ENCODE peak calls at places on chromosomes 12 and 14, in five cellular contexts. K, J, F, B and I are unnamed samples.

GRCh38 chr12:113128802-113129663 is 6.5 kb downstream of the RASAL1 start:
- DNase-seq in K (no peak), J (no peak), F (no peak), B (no peak), I (no peak)

GRCh38 chr14:39812532-39813320 is 380.5 kb upstream of the FBXO33 start:
- DNase-seq in K (no peak), J (no peak), F (no peak), B (no peak), I (no peak)

GRCh38 chr14:51039285-51039684 is 55.6 kb downstream of the TRIM9 start:
- DNase-seq in K (no peak), J (no peak), F (no peak), B (no peak), I (no peak)

GRCh38 chr12:91846466-91847055 is 299.1 kb downstream of the BTG1 start:
- DNase-seq in K (no peak), J (peak; percentile 8), F (no peak), B (peak; percentile 3), I (no peak)

GRCh38 chr12:14776236-14776959 is 26.9 kb downstream of the WBP11 start:
- DNase-seq in K (no peak), J (peak; percentile 60), F (no peak), B (peak; percentile 29), I (no peak)

GRCh38 chr12:112018571-112019237 is 5.5 kb downstream of the ERP29 start:
- DNase-seq in K (no peak), J (peak; percentile 88), F (peak; percentile 60), B (peak; percentile 92), I (no peak)

GRCh38 chr14:65006251-65006721 is 19.6 kb downstream of the FNTB start:
- DNase-seq in K (no peak), J (peak; percentile 36), F (no peak), B (no peak), I (no peak)

GRCh38 chr14:88505621-88506020 is 49.2 kb downstream of the PTPN21 start:
- DNase-seq in K (no peak), J (no peak), F (no peak), B (no peak), I (no peak)

GRCh38 chr12:12467701-12468218 is 94.9 kb downstream of the DUSP16 start:
- DNase-seq in K (peak; percentile 21), J (no peak), F (no peak), B (peak; percentile 11), I (no peak)

GRCh38 chr14:71248204-71248603 is 340.9 kb downstream of the PCNX1 start:
- DNase-seq in K (no peak), J (peak; percentile 41), F (no peak), B (peak; percentile 65), I (no peak)

GRCh38 chr12:131938082-131938481 is 9.0 kb downstream of the PUS1 start:
- DNase-seq in K (no peak), J (no peak), F (no peak), B (no peak), I (no peak)

GRCh38 chr12:106227641-106228319 is 20.0 kb downstream of the CKAP4 start:
- DNase-seq in K (no peak), J (peak; percentile 77), F (peak; percentile 94), B (no peak), I (peak; percentile 64)

GRCh38 chr12:102407776-102408486 is 72.4 kb downstream of the IGF1 start:
- DNase-seq in K (no peak), J (no peak), F (no peak), B (peak; percentile 69), I (no peak)

GRCh38 chr14:43005807-43006206 is 1399.1 kb downstream of the LRFN5 start:
- DNase-seq in K (no peak), J (peak; percentile 8), F (no peak), B (peak; percentile 23), I (no peak)

GRCh38 chr14:63200035-63200740 is 4.1 kb upstream of the RHOJ start:
- DNase-seq in K (no peak), J (peak; percentile 68), F (no peak), B (no peak), I (no peak)

GRCh38 chr12:50598321-50598862 is 93.6 kb downstream of the DIP2B start:
- DNase-seq in K (no peak), J (peak; percentile 70), F (no peak), B (peak; percentile 35), I (no peak)

GRCh38 chr12:50599366-50600095 is 94.7 kb downstream of the DIP2B start:
- DNase-seq in K (no peak), J (no peak), F (no peak), B (no peak), I (no peak)

GRCh38 chr12:50600364-50600763 is 95.6 kb downstream of the DIP2B start:
- DNase-seq in K (no peak), J (no peak), F (no peak), B (no peak), I (no peak)

GRCh38 chr12:50595667-50596066 is 90.9 kb downstream of the DIP2B start:
- DNase-seq in K (no peak), J (no peak), F (no peak), B (no peak), I (no peak)

DNA sequence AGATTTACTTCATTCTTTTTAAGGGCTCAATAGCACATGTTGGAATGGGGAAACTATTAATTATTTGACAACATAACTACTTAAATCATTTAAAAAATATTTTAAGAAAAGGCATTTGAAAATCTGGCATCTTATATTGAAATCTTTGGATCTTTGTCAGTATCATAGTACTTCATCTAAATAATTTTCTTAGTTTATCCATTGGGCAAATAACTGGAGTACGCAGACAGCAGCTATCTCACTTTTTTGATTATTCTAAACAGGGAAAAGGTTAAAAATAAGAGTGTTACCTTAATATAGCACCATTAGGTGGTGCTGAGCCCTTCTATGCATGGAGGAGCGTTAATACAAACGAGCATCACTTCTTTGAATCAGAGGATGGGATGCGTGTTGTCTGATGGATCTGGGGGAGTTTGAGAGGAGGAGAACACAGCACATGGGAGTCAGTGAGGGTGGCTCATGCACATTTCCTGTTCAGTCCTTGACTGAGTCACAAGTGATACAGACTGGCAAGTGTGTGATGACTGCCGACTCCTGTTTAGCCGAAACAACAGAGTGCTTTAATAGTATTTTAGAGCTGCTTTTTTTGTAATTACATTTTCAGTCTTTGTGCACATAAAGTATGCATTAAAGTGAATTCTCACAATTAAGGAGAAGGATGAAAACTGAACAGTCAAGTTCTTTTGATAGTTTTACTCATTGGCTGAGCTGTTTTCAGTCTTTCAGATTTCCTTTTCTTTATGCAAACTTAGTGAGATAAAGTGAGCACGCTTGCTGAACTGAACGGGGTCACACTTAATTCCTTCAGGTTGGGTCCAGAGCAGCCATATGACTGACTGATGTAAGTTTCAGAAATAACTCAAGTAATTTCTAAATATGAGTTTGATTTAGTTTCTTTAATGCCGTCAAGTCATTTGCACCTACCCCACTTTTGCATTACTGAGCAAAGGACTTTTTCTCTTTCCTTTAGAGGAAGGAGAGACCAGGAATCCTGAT is 92.7 kb downstream of the DIP2B start:
- DNase-seq in K (no peak), J (peak; percentile 93), F (peak; percentile 83), B (peak; percentile 93), I (peak; percentile 14)
- TF ChIP-seq CTCF in K (no peak), J (peak; percentile 15), F (no peak), B (peak; percentile 14), I (no peak)

DNA sequence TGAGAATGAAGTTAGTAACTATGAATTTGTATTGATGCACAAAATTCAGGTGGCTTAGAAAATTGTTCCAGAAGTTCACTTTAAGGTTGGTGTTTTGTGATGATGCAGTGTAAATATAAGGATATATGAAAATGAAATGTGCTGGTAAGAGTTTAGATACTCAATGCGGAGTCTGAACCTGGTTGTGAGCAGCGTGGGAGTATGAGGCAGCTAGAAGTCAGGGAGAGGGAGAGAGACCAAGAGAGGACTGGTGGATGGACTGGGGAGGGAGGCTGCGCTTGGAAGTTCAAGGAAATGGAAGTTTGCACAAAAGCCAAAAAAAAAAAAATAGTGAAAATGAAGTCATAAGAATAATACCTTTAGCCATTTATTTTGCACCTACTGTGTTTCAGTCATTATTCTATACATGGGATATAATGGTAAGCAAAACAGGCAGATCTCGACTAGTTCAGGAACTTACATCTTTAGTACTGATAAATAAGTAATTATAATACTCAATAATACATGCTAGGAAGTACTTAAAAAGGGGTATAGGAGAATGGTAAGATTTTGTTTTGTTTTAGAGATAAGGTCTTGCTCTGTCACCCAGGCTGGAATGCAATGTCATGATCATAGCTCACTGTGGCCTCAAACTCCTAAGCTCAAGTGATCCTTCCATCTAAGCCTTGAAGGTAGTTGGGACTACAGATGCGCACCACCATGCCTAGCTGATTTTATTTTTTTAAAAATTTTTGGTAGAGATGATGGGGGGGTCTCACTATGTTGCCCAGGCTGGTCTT is 10.0 kb upstream of the RAB21 start:
- DNase-seq in K (no peak), J (no peak), F (no peak), B (no peak), I (no peak)
- TF ChIP-seq CTCF in K (no peak), J (no peak), F (no peak), B (no peak), I (no peak)

DNA sequence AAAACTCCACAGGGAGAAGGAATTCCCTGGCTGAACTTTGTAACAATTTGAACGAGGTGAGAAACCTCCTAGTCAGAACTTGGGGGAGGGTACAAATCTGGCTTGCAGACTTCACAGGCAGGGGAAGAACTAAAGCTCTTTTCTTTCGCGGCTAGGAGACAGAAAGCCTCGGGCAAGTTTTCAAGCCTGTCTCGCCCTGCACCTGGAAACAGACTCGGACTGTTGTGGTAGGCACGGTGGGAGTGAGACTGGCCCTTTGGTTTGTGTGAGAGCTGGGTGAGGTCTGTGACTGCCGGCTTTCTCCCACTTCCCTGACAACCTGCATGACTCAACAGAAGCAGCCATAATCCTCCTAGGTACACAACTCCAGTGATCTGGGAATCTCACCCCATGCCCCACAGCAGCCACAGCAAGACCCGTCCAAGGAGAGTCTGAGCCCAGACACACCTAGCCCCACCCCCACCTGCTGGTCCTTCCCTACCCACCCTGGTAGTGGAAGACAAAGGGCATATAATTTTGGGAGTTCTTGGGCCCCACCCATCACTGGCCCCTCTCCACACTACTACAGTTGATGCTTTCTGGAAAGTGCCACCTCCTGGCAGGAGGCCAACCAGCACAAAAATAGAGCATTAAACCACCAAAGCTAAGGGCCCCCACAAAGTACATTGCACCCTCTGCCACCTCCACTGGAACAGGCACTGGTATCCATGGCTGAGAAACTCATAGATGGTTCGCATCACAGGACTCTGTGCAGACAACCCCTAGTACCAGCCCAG is 102.7 kb upstream of the ST8SIA1 start:
- DNase-seq in K (no peak), J (no peak), F (peak; percentile 96), B (no peak), I (peak; percentile 55)
- TF ChIP-seq CTCF in K (no peak), J (no peak), F (no peak), B (no peak), I (no peak)

DNA sequence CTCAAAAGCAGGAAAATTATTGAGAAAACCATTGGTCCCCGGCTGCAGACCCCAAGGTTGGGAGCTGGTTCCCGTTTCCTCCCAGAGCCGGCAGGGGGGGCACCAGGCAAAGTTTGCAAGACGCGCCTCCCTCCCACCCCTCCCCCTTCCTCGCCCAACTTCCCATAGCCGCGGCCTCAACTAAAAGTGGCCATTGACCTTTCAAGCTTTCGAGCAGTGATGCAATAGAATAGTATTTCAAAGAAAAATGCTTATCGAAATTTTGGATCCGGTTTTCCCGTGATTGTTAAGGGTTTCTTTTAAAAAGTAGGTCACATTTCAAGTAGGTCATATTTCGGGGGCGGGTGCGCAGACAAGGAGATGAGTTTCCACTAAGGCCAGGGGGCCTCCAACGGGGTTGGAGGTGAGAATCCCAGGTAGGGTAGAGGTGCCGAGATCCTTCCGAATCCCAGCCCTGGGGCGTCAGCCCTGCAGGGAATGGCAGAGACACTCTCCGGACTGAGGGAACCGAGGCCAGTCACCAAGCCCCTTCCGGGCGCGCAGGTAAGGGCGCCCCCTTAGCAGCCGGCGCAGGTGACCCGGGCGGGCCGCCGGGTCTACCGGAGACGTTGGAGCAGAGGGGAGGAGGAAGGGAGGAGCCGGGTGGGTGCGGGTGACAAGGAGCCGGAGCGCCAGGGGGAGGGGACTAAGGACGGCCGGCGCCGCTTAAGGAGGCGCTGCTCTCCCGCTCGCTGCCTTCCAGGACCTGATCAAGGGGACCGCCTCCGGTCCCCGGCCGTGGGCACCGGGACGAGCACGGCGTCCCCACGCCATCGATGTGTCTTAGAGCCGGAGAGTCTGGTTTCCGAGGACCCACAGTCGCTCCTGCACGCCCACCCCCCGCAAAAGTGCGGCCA is 2.6 kb upstream of the SOCS2 start:
- DNase-seq in K (peak; percentile 89), J (peak; percentile 90), F (peak; percentile 72), B (peak; percentile 84), I (peak; percentile 89)
- TF ChIP-seq CTCF in K (peak; percentile 72), J (peak; percentile 85), F (peak; percentile 46), B (peak; percentile 78), I (peak; percentile 83)